ENCODE peak calls at places on chromosomes 7 and 10, in ten cellular contexts. V is stimulated activated CD8-positive, alpha-beta memory T cell treated with anti-CD3 and anti-CD28 coated beads, Interleukin-4, amount 100 ng/mL, for 4 hours; L is activated effector memory CD4-positive, alpha-beta T cell treated with anti-CD3 and anti-CD28 coated beads, Interleukin-2, amount 50 U/mL, for 16 hours; M is H1; H is left cardiac atrium; E is lower lobe of right lung; U is hepatic stellate cell; S is AG09319; X is DND-41; Y is NCI-H2227 treated with DMSO at 0.1 percent for 48 hours. W is an unnamed sample.

GRCh38 chr10:3625959-3626751 is 158.9 kb downstream of the KLF6 start:
- DNase-seq in V (no peak), L (no peak), M (no peak), H (no peak), E (no peak), U (peak; percentile 31), S (peak; percentile 5), X (no peak), Y (no peak), W (no peak)

GRCh38 chr10:78639629-78640028 is 429.1 kb upstream of the ZMIZ1 start:
- DNase-seq in V (no peak), L (no peak), M (no peak), H (no peak), E (no peak), U (no peak), S (no peak), X (no peak), Y (no peak), W (no peak)

GRCh38 chr10:6300106-6300783 is 97.5 kb downstream of the PFKFB3 start:
- DNase-seq in V (no peak), L (peak; percentile 67), M (no peak), H (no peak), E (no peak), U (no peak), S (no peak), X (peak; percentile 47), Y (no peak), W (peak; percentile 47)

GRCh38 chr10:68697106-68697505 is 23.9 kb upstream of the CCAR1 start:
- DNase-seq in V (no peak), L (no peak), M (no peak), H (no peak), E (no peak), U (no peak), S (no peak), X (no peak), Y (no peak), W (no peak)

GRCh38 chr10:124050021-124051015 is 43.1 kb downstream of the CHST15 start:
- DNase-seq in V (no peak), L (no peak), M (no peak), H (no peak), E (no peak), U (no peak), S (no peak), X (no peak), Y (no peak), W (no peak)

GRCh38 chr10:18104223-18104872 is 35.9 kb upstream of the CACNB2 start:
- DNase-seq in V (peak; percentile 3), L (peak; percentile 76), M (peak; percentile 75), H (peak; percentile 63), E (peak; percentile 54), U (peak; percentile 16), S (no peak), X (peak; percentile 62), Y (no peak), W (peak; percentile 41)

GRCh38 chr7:22351878-22352277 is 5.1 kb downstream of the RAPGEF5 start:
- DNase-seq in V (no peak), L (no peak), M (no peak), H (no peak), E (no peak), U (no peak), S (no peak), X (no peak), Y (no peak), W (peak; percentile 12)

GRCh38 chr7:28140964-28141363 is 39.6 kb downstream of the JAZF1 start:
- DNase-seq in V (no peak), L (no peak), M (no peak), H (no peak), E (no peak), U (no peak), S (no peak), X (no peak), Y (no peak), W (no peak)

GRCh38 chr10:99758241-99758891 is 24.1 kb upstream of the ABCC2 start:
- DNase-seq in V (no peak), L (no peak), M (no peak), H (no peak), E (no peak), U (no peak), S (no peak), X (no peak), Y (no peak), W (no peak)

GRCh38 chr7:94449151-94449725 is 54.5 kb downstream of the COL1A2 start:
- DNase-seq in V (no peak), L (no peak), M (no peak), H (no peak), E (no peak), U (no peak), S (no peak), X (no peak), Y (peak; percentile 73), W (peak; percentile 20)

GRCh38 chr7:148847815-148848726 is 36.0 kb downstream of the EZH2 start:
- DNase-seq in V (no peak), L (no peak), M (no peak), H (no peak), E (no peak), U (no peak), S (no peak), X (no peak), Y (no peak), W (no peak)

GRCh38 chr10:34705563-34705962 is 109.5 kb downstream of the PARD3 start:
- DNase-seq in V (no peak), L (no peak), M (no peak), H (no peak), E (no peak), U (no peak), S (no peak), X (peak; percentile 34), Y (no peak), W (no peak)

GRCh38 chr10:44180321-44181154 is 204.4 kb downstream of the CXCL12 start:
- DNase-seq in V (no peak), L (no peak), M (no peak), H (peak; percentile 35), E (no peak), U (peak; percentile 14), S (peak; percentile 92), X (no peak), Y (no peak), W (no peak)

GRCh38 chr10:44647877-44648542 is 263.1 kb upstream of the CXCL12 start:
- DNase-seq in V (no peak), L (no peak), M (no peak), H (peak; percentile 34), E (no peak), U (no peak), S (peak; percentile 74), X (peak; percentile 19), Y (no peak), W (no peak)

GRCh38 chr7:27515933-27516332 is 146.8 kb downstream of the HIBADH start:
- DNase-seq in V (no peak), L (no peak), M (no peak), H (no peak), E (no peak), U (no peak), S (no peak), X (no peak), Y (no peak), W (no peak)

GRCh38 chr7:127760436-127761031 is 108.5 kb downstream of the SND1 start:
- DNase-seq in V (no peak), L (no peak), M (no peak), H (no peak), E (no peak), U (no peak), S (no peak), X (no peak), Y (no peak), W (peak; percentile 19)

GRCh38 chr10:88332526-88333265 is 250.4 kb downstream of the RNLS start:
- DNase-seq in V (no peak), L (no peak), M (no peak), H (no peak), E (no peak), U (no peak), S (no peak), X (no peak), Y (no peak), W (no peak)

GRCh38 chr7:64465551-64465950 is 97.3 kb downstream of the ZNF680 start:
- DNase-seq in V (no peak), L (no peak), M (no peak), H (no peak), E (no peak), U (no peak), S (no peak), X (no peak), Y (no peak), W (no peak)

GRCh38 chr7:52455571-52455970 is 579.9 kb upstream of the POM121L12 start:
- DNase-seq in V (no peak), L (no peak), M (no peak), H (no peak), E (no peak), U (no peak), S (no peak), X (no peak), Y (no peak), W (no peak)

GRCh38 chr7:90222811-90223725 is 11.5 kb downstream of the STEAP2 start:
- DNase-seq in V (no peak), L (no peak), M (no peak), H (peak; percentile 44), E (no peak), U (no peak), S (peak; percentile 66), X (no peak), Y (no peak), W (no peak)

GRCh38 chr7:33432825-33433224 is 303.5 kb downstream of the BBS9 start:
- DNase-seq in V (no peak), L (no peak), M (no peak), H (no peak), E (no peak), U (no peak), S (no peak), X (no peak), Y (no peak), W (no peak)

GRCh38 chr7:127091620-127092019 is 161.1 kb downstream of the GRM8 start:
- DNase-seq in V (no peak), L (no peak), M (no peak), H (no peak), E (no peak), U (no peak), S (no peak), X (no peak), Y (no peak), W (no peak)

GRCh38 chr7:14834456-14834855 is 68.1 kb downstream of the DGKB start:
- DNase-seq in V (no peak), L (no peak), M (no peak), H (no peak), E (no peak), U (no peak), S (peak; percentile 71), X (no peak), Y (peak; percentile 56), W (no peak)

GRCh38 chr10:83957168-83957750 is 182.1 kb upstream of the GHITM start:
- DNase-seq in V (no peak), L (no peak), M (no peak), H (no peak), E (no peak), U (no peak), S (no peak), X (no peak), Y (no peak), W (no peak)

GRCh38 chr10:16907720-16908119 is 90.5 kb upstream of the RSU1 start:
- DNase-seq in V (no peak), L (no peak), M (no peak), H (no peak), E (no peak), U (no peak), S (no peak), X (no peak), Y (no peak), W (no peak)

GRCh38 chr7:45112648-45113047 is 1.2 kb upstream of the TBRG4 start:
- DNase-seq in V (no peak), L (no peak), M (no peak), H (no peak), E (no peak), U (no peak), S (no peak), X (no peak), Y (no peak), W (no peak)

GRCh38 chr7:74294191-74294998 is 5.2 kb downstream of the CLIP2 start:
- DNase-seq in V (no peak), L (no peak), M (no peak), H (peak; percentile 50), E (no peak), U (peak; percentile 85), S (peak; percentile 73), X (no peak), Y (no peak), W (no peak)

GRCh38 chr7:29499932-29500331 is 63.7 kb upstream of the PRR15 start:
- DNase-seq in V (no peak), L (no peak), M (no peak), H (no peak), E (no peak), U (no peak), S (no peak), X (no peak), Y (no peak), W (no peak)